ENCODE peak calls at places on chromosomes 13 and 19, in eight cellular contexts. O is HFFc6, B is brain pericyte, N is NCI-H748 treated with DMSO at 0.1 percent for 48 hours, S is left ventricle myocardium inferior, C is thyroid gland, D is NCI-H345, Z is AG09309. M is an unnamed sample.

GRCh38 chr13:41458187-41458938 is 1.0 kb downstream of the RGCC start:
- DNase-seq in O (no peak), B (no peak), N (no peak), S (peak; percentile 26), C (peak; percentile 23), D (no peak), Z (no peak), M (no peak)

GRCh38 chr19:48419158-48419920 is 25.9 kb downstream of the GRIN2D start:
- DNase-seq in O (no peak), B (no peak), N (no peak), S (peak; percentile 43), C (peak; percentile 61), D (no peak), Z (no peak), M (no peak)

GRCh38 chr13:72255908-72256307 is 388.9 kb upstream of the DACH1 start:
- DNase-seq in O (peak; percentile 3), B (no peak), N (peak; percentile 62), S (no peak), C (peak; percentile 53), D (peak; percentile 39), Z (no peak), M (peak; percentile 73)

GRCh38 chr13:69619651-69620050 is 488.0 kb upstream of the ATXN8OS start:
- DNase-seq in O (no peak), B (no peak), N (no peak), S (no peak), C (no peak), D (no peak), Z (no peak), M (no peak)

GRCh38 chr19:860481-861098 is 1.1 kb downstream of the CFD start:
- DNase-seq in O (peak; percentile 23), B (no peak), N (peak; percentile 9), S (peak; percentile 76), C (peak; percentile 68), D (peak; percentile 69), Z (no peak), M (peak; percentile 80)

GRCh38 chr19:33699754-33700407 is 78.1 kb downstream of the CHST8 start:
- DNase-seq in O (no peak), B (no peak), N (no peak), S (no peak), C (no peak), D (no peak), Z (no peak), M (no peak)

GRCh38 chr19:57708641-57709354 is at the start of gene ZNF154:
- DNase-seq in O (no peak), B (peak; percentile 47), N (peak; percentile 56), S (peak; percentile 21), C (peak; percentile 74), D (no peak), Z (no peak), M (no peak)

GRCh38 chr19:11649941-11650340 is 52.7 kb downstream of the ZNF627 start:
- DNase-seq in O (no peak), B (no peak), N (no peak), S (no peak), C (no peak), D (no peak), Z (peak; percentile 21), M (no peak)

GRCh38 chr19:50003810-50004419 is 21.3 kb downstream of the VRK3 start:
- DNase-seq in O (peak; percentile 96), B (peak; percentile 29), N (no peak), S (no peak), C (no peak), D (no peak), Z (peak; percentile 92), M (peak; percentile 74)

GRCh38 chr19:43872547-43873336 is 45.6 kb downstream of the ZNF283 start:
- DNase-seq in O (no peak), B (no peak), N (no peak), S (no peak), C (no peak), D (no peak), Z (no peak), M (peak; percentile 96)

GRCh38 chr19:55345818-55346724 is 6.4 kb downstream of the KMT5C start:
- DNase-seq in O (no peak), B (no peak), N (peak; percentile 9), S (peak; percentile 45), C (no peak), D (no peak), Z (no peak), M (no peak)

GRCh38 chr19:56976300-56976699 is 135.8 kb upstream of the PEG3 start:
- DNase-seq in O (no peak), B (no peak), N (no peak), S (no peak), C (no peak), D (no peak), Z (no peak), M (no peak)

GRCh38 chr19:815079-815774 is 6.5 kb downstream of the PLPPR3 start:
- DNase-seq in O (no peak), B (no peak), N (no peak), S (no peak), C (no peak), D (no peak), Z (no peak), M (no peak)

M was measured in RKO.